ENCODE peak calls at places on chromosomes 1 and 21, in ten cellular contexts. One of them, this sample, is unnamed.

GRCh38 chr1:53291574-53291973 is 36.3 kb downstream of the LRP8 start:
- DNase-seq in left lung: no peak
- DNase-seq in mammary epithelial cell: no peak
- DNase-seq in CD4-positive, alpha-beta memory T cell: no peak
- DNase-seq in psoas muscle: no peak
- DNase-seq in uterus: no peak
- DNase-seq in heart left ventricle: no peak
- DNase-seq in upper lobe of left lung: no peak
- DNase-seq in AG04450: no peak
- DNase-seq in fibroblast of lung: no peak
- DNase-seq in this sample: no peak

GRCh38 chr1:116748272-116748671 is 6.0 kb upstream of the CD2 start:
- DNase-seq in mammary epithelial cell: no peak
- DNase-seq in upper lobe of left lung: no peak
- DNase-seq in AG04450: no peak
- DNase-seq in heart left ventricle: no peak
- DNase-seq in CD4-positive, alpha-beta memory T cell: no peak
- DNase-seq in fibroblast of lung: no peak
- DNase-seq in uterus: no peak
- DNase-seq in left lung: no peak
- DNase-seq in psoas muscle: no peak
- DNase-seq in this sample: no peak

GRCh38 chr1:91872560-91873081 is 13.3 kb downstream of the TGFBR3 start:
- DNase-seq in uterus: no peak
- DNase-seq in heart left ventricle: no peak
- DNase-seq in CD4-positive, alpha-beta memory T cell: peak; percentile 36
- DNase-seq in fibroblast of lung: peak; percentile 32
- DNase-seq in psoas muscle: no peak
- DNase-seq in AG04450: no peak
- DNase-seq in left lung: no peak
- DNase-seq in mammary epithelial cell: peak; percentile 84
- DNase-seq in upper lobe of left lung: no peak
- DNase-seq in this sample: no peak

GRCh38 chr1:154751690-154752089 is 118.4 kb downstream of the KCNN3 start:
- DNase-seq in fibroblast of lung: peak; percentile 14
- DNase-seq in AG04450: no peak
- DNase-seq in upper lobe of left lung: no peak
- DNase-seq in psoas muscle: no peak
- DNase-seq in mammary epithelial cell: no peak
- DNase-seq in uterus: peak; percentile 72
- DNase-seq in CD4-positive, alpha-beta memory T cell: no peak
- DNase-seq in heart left ventricle: no peak
- DNase-seq in left lung: no peak
- DNase-seq in this sample: no peak

GRCh38 chr1:43073490-43074230 is 98.4 kb downstream of the EBNA1BP2 start:
- DNase-seq in left lung: peak; percentile 67
- DNase-seq in upper lobe of left lung: no peak
- DNase-seq in mammary epithelial cell: peak; percentile 64
- DNase-seq in AG04450: peak; percentile 47
- DNase-seq in CD4-positive, alpha-beta memory T cell: peak; percentile 73
- DNase-seq in heart left ventricle: peak; percentile 64
- DNase-seq in fibroblast of lung: peak; percentile 79
- DNase-seq in uterus: peak; percentile 68
- DNase-seq in psoas muscle: peak; percentile 69
- DNase-seq in this sample: peak; percentile 70

GRCh38 chr1:231841616-231842344 is 215.2 kb downstream of the DISC1 start:
- DNase-seq in CD4-positive, alpha-beta memory T cell: no peak
- DNase-seq in uterus: no peak
- DNase-seq in fibroblast of lung: peak; percentile 75
- DNase-seq in heart left ventricle: no peak
- DNase-seq in left lung: no peak
- DNase-seq in AG04450: no peak
- DNase-seq in upper lobe of left lung: no peak
- DNase-seq in mammary epithelial cell: peak; percentile 18
- DNase-seq in psoas muscle: no peak
- DNase-seq in this sample: no peak

GRCh38 chr1:209633335-209633997 is 18.8 kb downstream of the LAMB3 start:
- DNase-seq in CD4-positive, alpha-beta memory T cell: no peak
- DNase-seq in mammary epithelial cell: no peak
- DNase-seq in upper lobe of left lung: no peak
- DNase-seq in uterus: no peak
- DNase-seq in fibroblast of lung: no peak
- DNase-seq in heart left ventricle: no peak
- DNase-seq in AG04450: no peak
- DNase-seq in psoas muscle: no peak
- DNase-seq in left lung: no peak
- DNase-seq in this sample: no peak

GRCh38 chr1:28112388-28113311 is 24.2 kb upstream of the EYA3 start:
- DNase-seq in AG04450: no peak
- DNase-seq in left lung: peak; percentile 72
- DNase-seq in upper lobe of left lung: no peak
- DNase-seq in fibroblast of lung: peak; percentile 56
- DNase-seq in psoas muscle: no peak
- DNase-seq in uterus: no peak
- DNase-seq in CD4-positive, alpha-beta memory T cell: no peak
- DNase-seq in heart left ventricle: peak; percentile 39
- DNase-seq in mammary epithelial cell: peak; percentile 88
- DNase-seq in this sample: no peak

GRCh38 chr1:203274603-203275381 is 30.5 kb upstream of the BTG2 start:
- DNase-seq in fibroblast of lung: no peak
- DNase-seq in AG04450: no peak
- DNase-seq in uterus: peak; percentile 62
- DNase-seq in left lung: no peak
- DNase-seq in mammary epithelial cell: peak; percentile 88
- DNase-seq in psoas muscle: peak; percentile 84
- DNase-seq in CD4-positive, alpha-beta memory T cell: no peak
- DNase-seq in heart left ventricle: peak; percentile 71
- DNase-seq in upper lobe of left lung: no peak
- DNase-seq in this sample: no peak

GRCh38 chr1:30763654-30764248 is 6.2 kb upstream of the LAPTM5 start:
- DNase-seq in upper lobe of left lung: peak; percentile 33
- DNase-seq in mammary epithelial cell: no peak
- DNase-seq in CD4-positive, alpha-beta memory T cell: no peak
- DNase-seq in uterus: peak; percentile 46
- DNase-seq in left lung: no peak
- DNase-seq in psoas muscle: peak; percentile 78
- DNase-seq in fibroblast of lung: peak; percentile 45
- DNase-seq in heart left ventricle: no peak
- DNase-seq in AG04450: no peak
- DNase-seq in this sample: no peak

GRCh38 chr1:21292991-21293536 is 2.8 kb upstream of the ECE1 start:
- DNase-seq in fibroblast of lung: no peak
- DNase-seq in AG04450: no peak
- DNase-seq in mammary epithelial cell: no peak
- DNase-seq in CD4-positive, alpha-beta memory T cell: peak; percentile 65
- DNase-seq in upper lobe of left lung: no peak
- DNase-seq in uterus: no peak
- DNase-seq in left lung: no peak
- DNase-seq in heart left ventricle: no peak
- DNase-seq in psoas muscle: no peak
- DNase-seq in this sample: no peak

GRCh38 chr1:44819594-44820327 is 11.4 kb downstream of the BTBD19 start:
- DNase-seq in mammary epithelial cell: peak; percentile 98
- DNase-seq in upper lobe of left lung: no peak
- DNase-seq in psoas muscle: peak; percentile 91
- DNase-seq in left lung: peak; percentile 80
- DNase-seq in fibroblast of lung: peak; percentile 97
- DNase-seq in heart left ventricle: peak; percentile 85
- DNase-seq in CD4-positive, alpha-beta memory T cell: peak; percentile 88
- DNase-seq in uterus: peak; percentile 78
- DNase-seq in AG04450: peak; percentile 89
- DNase-seq in this sample: peak; percentile 79

GRCh38 chr1:44819257-44819593 is 10.9 kb downstream of the BTBD19 start:
- DNase-seq in CD4-positive, alpha-beta memory T cell: no peak
- DNase-seq in uterus: no peak
- DNase-seq in mammary epithelial cell: peak; percentile 97
- DNase-seq in upper lobe of left lung: no peak
- DNase-seq in psoas muscle: peak; percentile 26
- DNase-seq in left lung: no peak
- DNase-seq in fibroblast of lung: no peak
- DNase-seq in heart left ventricle: peak; percentile 19
- DNase-seq in AG04450: no peak
- DNase-seq in this sample: peak; percentile 11

GRCh38 chr1:44820328-44820944 is 12.1 kb downstream of the BTBD19 start:
- DNase-seq in mammary epithelial cell: no peak
- DNase-seq in left lung: no peak
- DNase-seq in CD4-positive, alpha-beta memory T cell: no peak
- DNase-seq in psoas muscle: no peak
- DNase-seq in fibroblast of lung: no peak
- DNase-seq in heart left ventricle: peak; percentile 30
- DNase-seq in AG04450: no peak
- DNase-seq in uterus: no peak
- DNase-seq in upper lobe of left lung: peak; percentile 91
- DNase-seq in this sample: no peak

GRCh38 chr1:44817307-44817706 is 9.0 kb downstream of the BTBD19 start:
- DNase-seq in heart left ventricle: no peak
- DNase-seq in uterus: no peak
- DNase-seq in AG04450: no peak
- DNase-seq in CD4-positive, alpha-beta memory T cell: no peak
- DNase-seq in fibroblast of lung: no peak
- DNase-seq in mammary epithelial cell: no peak
- DNase-seq in upper lobe of left lung: no peak
- DNase-seq in psoas muscle: no peak
- DNase-seq in left lung: no peak
- DNase-seq in this sample: no peak

GRCh38 chr1:44817771-44818495 is 9.6 kb downstream of the BTBD19 start:
- DNase-seq in left lung: peak; percentile 10
- DNase-seq in mammary epithelial cell: no peak
- DNase-seq in psoas muscle: peak; percentile 6
- DNase-seq in CD4-positive, alpha-beta memory T cell: no peak
- DNase-seq in uterus: no peak
- DNase-seq in fibroblast of lung: no peak
- DNase-seq in upper lobe of left lung: no peak
- DNase-seq in heart left ventricle: peak; percentile 16
- DNase-seq in AG04450: no peak
- DNase-seq in this sample: peak; percentile 3
- H3K4me3 ChIP-seq in left lung: no peak overlapping the region
- H3K4me3 ChIP-seq in mammary epithelial cell: no peak overlapping the region
- H3K4me3 ChIP-seq in psoas muscle: no peak overlapping the region
- H3K4me3 ChIP-seq in CD4-positive, alpha-beta memory T cell: no peak overlapping the region
- H3K4me3 ChIP-seq in uterus: no peak overlapping the region
- H3K4me3 ChIP-seq in fibroblast of lung: no peak overlapping the region
- H3K4me3 ChIP-seq in upper lobe of left lung: no peak overlapping the region
- H3K4me3 ChIP-seq in heart left ventricle: no peak overlapping the region
- H3K4me3 ChIP-seq in AG04450: no peak overlapping the region
- H3K4me3 ChIP-seq in this sample: no peak overlapping the region

DNA sequence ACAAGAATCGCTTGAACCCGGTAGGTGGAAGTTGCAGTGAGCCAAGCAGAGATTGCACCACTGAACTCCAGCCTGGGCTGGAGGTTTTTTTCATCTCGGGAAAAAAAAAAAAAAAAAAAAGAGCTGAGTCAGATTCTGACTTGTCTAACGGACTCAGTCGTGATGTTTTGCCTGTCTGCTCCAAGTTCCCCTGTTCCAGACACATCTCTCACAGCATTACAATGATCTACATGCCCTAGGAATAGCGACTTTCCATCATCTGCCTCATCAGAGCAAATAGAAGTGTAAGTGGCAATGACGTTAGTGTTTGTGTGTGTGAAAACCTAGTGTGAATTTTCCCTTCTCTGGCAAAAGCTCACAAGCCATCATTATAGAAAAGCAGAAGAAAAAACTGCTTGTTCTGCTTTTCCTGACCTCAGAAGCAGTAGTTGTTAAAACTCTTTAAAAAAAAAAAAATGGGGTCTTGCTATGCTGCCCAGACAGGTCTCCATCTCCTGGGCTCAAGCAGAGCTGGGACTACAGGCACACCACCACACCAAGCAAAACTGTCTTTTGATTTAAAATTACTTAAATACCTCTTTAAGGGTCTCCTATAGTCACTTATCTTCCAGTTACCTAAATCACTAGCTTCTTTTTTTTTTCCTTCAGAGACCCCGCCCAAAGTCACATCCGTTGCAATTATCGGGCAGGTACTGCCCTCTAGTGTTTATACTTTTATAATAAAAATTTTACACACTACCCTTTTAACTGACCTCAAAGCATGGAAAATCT is 37.3 kb downstream of the PLEKHO1 start:
- DNase-seq in CD4-positive, alpha-beta memory T cell: peak; percentile 65
- DNase-seq in upper lobe of left lung: no peak
- DNase-seq in psoas muscle: no peak
- DNase-seq in heart left ventricle: no peak
- DNase-seq in mammary epithelial cell: peak; percentile 23
- DNase-seq in uterus: no peak
- DNase-seq in fibroblast of lung: peak; percentile 55
- DNase-seq in AG04450: no peak
- DNase-seq in left lung: peak; percentile 38
- DNase-seq in this sample: no peak
- H3K27ac ChIP-seq in CD4-positive, alpha-beta memory T cell: no peak overlapping the region
- H3K27ac ChIP-seq in upper lobe of left lung: peak overlapping the region; percentile 44
- H3K27ac ChIP-seq in psoas muscle: no peak overlapping the region
- H3K27ac ChIP-seq in heart left ventricle: no peak overlapping the region
- H3K27ac ChIP-seq in mammary epithelial cell: no peak overlapping the region
- H3K27ac ChIP-seq in uterus: no peak overlapping the region
- H3K27ac ChIP-seq in fibroblast of lung: peak overlapping the region; percentile 63
- H3K27ac ChIP-seq in AG04450: peak overlapping the region; percentile 0
- H3K27ac ChIP-seq in left lung: peak overlapping the region; percentile 92
- H3K27ac ChIP-seq in this sample: peak overlapping the region; percentile 45

GRCh38 chr21:34305605-34306235 is 58.1 kb upstream of the KCNE2 start:
- DNase-seq in heart left ventricle: peak; percentile 30
- DNase-seq in AG04450: no peak
- DNase-seq in CD4-positive, alpha-beta memory T cell: no peak
- DNase-seq in mammary epithelial cell: no peak
- DNase-seq in upper lobe of left lung: no peak
- DNase-seq in left lung: no peak
- DNase-seq in psoas muscle: no peak
- DNase-seq in uterus: no peak
- DNase-seq in fibroblast of lung: no peak
- DNase-seq in this sample: no peak
- H3K4me3 ChIP-seq in heart left ventricle: no peak overlapping the region
- H3K4me3 ChIP-seq in AG04450: no peak overlapping the region
- H3K4me3 ChIP-seq in CD4-positive, alpha-beta memory T cell: no peak overlapping the region
- H3K4me3 ChIP-seq in mammary epithelial cell: no peak overlapping the region
- H3K4me3 ChIP-seq in upper lobe of left lung: no peak overlapping the region
- H3K4me3 ChIP-seq in left lung: no peak overlapping the region
- H3K4me3 ChIP-seq in psoas muscle: no peak overlapping the region
- H3K4me3 ChIP-seq in uterus: no peak overlapping the region
- H3K4me3 ChIP-seq in fibroblast of lung: no peak overlapping the region
- H3K4me3 ChIP-seq in this sample: no peak overlapping the region

DNA sequence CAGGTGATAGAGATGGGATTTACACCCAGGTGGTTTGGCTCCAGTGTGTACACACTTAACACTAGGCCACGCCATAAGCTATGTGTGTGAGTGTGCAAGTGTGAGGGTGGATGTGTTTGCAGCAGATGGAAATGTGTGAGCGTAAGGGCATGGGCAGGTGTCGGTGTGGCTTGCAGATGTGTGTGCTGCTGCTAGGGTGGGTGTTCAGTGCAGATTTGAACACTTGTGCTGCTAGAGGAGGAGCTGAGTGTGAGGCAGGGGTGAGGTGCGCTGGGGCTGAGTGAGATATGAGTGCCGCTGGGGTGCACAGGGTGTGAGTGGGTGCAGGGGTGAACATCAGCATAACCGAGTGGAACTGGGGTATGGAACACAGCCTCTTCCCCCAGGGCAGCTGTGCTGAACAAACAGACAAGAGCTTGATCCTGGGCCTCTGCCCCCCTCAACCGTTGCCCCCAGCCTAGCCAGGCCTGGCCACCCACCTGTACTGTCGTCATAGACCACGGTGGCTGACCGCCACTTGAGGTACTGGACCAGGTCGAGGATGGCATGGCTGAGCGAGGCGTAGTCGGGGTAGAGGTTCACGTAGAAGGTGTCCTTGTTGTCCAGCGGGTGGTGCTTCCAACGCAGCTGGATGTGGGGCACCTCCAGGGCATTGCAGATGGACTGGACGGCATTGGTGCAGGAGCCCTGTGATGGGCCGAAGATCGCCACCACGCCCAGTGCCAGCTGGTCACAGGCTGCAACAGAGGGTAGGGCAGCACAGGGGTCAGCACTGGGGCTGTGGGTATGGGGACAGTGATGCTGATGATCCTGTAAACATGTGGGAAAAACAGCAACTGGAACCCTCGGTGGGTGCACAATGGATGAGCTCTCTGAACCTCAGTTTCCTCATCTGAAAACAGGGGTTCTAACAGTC is 153.9 kb downstream of the GRIK3 start:
- DNase-seq in uterus: no peak
- DNase-seq in CD4-positive, alpha-beta memory T cell: no peak
- DNase-seq in AG04450: no peak
- DNase-seq in heart left ventricle: no peak
- DNase-seq in fibroblast of lung: no peak
- DNase-seq in upper lobe of left lung: no peak
- DNase-seq in psoas muscle: no peak
- DNase-seq in left lung: no peak
- DNase-seq in mammary epithelial cell: no peak
- DNase-seq in this sample: no peak
- H3K27ac ChIP-seq in uterus: no peak overlapping the region
- H3K27ac ChIP-seq in CD4-positive, alpha-beta memory T cell: no peak overlapping the region
- H3K27ac ChIP-seq in AG04450: no peak overlapping the region
- H3K27ac ChIP-seq in heart left ventricle: no peak overlapping the region
- H3K27ac ChIP-seq in fibroblast of lung: no peak overlapping the region
- H3K27ac ChIP-seq in upper lobe of left lung: no peak overlapping the region
- H3K27ac ChIP-seq in psoas muscle: no peak overlapping the region
- H3K27ac ChIP-seq in left lung: no peak overlapping the region
- H3K27ac ChIP-seq in mammary epithelial cell: no peak overlapping the region
- H3K27ac ChIP-seq in this sample: no peak overlapping the region